ENCODE peak calls at places on chromosomes 11 and 22, in seven cellular contexts. U is mesenchymal stem cell, Y is neuronal stem cell, J is H1, W is mesendoderm, T is H9, E is trophoblast cell. H is an unnamed sample.
A peak's percentile ranks its signal among the peaks of the same experiment; 100 is the strongest.

GRCh38 chr11:8822476-8822875 is 88.5 kb upstream of the AKIP1 start:
- DNase-seq in U (no peak), Y (no peak), J (no peak), W (peak; percentile 72), T (peak; percentile 47), E (no peak), H (no peak)

GRCh38 chr11:7579226-7579825 is 65.5 kb downstream of the PPFIBP2 start:
- DNase-seq in U (peak; percentile 74), Y (no peak), J (no peak), W (no peak), T (no peak), E (peak; percentile 77), H (peak; percentile 57)

GRCh38 chr22:19038164-19038546 is 84.1 kb downstream of the DGCR2 start:
- DNase-seq in U (no peak), Y (no peak), J (no peak), W (no peak), T (peak; percentile 19), E (no peak), H (no peak)

GRCh38 chr11:57073121-57073520 is 84.4 kb downstream of the OR5AK2 start:
- DNase-seq in U (peak; percentile 12), Y (no peak), J (no peak), W (no peak), T (no peak), E (peak; percentile 31), H (peak; percentile 8)

GRCh38 chr11:28763876-28764275 is 655.7 kb downstream of the METTL15 start:
- DNase-seq in U (no peak), Y (no peak), J (no peak), W (no peak), T (no peak), E (no peak), H (peak; percentile 25)

GRCh38 chr11:34599406-34599901 is 21.4 kb upstream of the EHF start:
- DNase-seq in U (peak; percentile 24), Y (no peak), J (no peak), W (no peak), T (no peak), E (no peak), H (peak; percentile 79)

GRCh38 chr11:468493-468892 is 18.4 kb downstream of the PTDSS2 start:
- DNase-seq in U (no peak), Y (no peak), J (no peak), W (no peak), T (no peak), E (no peak), H (no peak)

GRCh38 chr11:27234961-27235360 is 128.1 kb downstream of the CCDC34 start:
- DNase-seq in U (no peak), Y (no peak), J (no peak), W (no peak), T (no peak), E (no peak), H (no peak)

GRCh38 chr22:29167032-29167911 is 38.4 kb upstream of the EMID1 start:
- DNase-seq in U (no peak), Y (no peak), J (no peak), W (no peak), T (no peak), E (peak; percentile 3), H (no peak)

GRCh38 chr11:112863304-112863703 is 97.9 kb upstream of the NCAM1 start:
- DNase-seq in U (no peak), Y (no peak), J (no peak), W (no peak), T (no peak), E (no peak), H (no peak)

GRCh38 chr11:123166095-123166559 is 28.9 kb downstream of the CLMP start:
- DNase-seq in U (peak; percentile 96), Y (peak; percentile 29), J (peak; percentile 88), W (peak; percentile 97), T (peak; percentile 80), E (peak; percentile 45), H (peak; percentile 97)

GRCh38 chr22:30411780-30412179 is 13.8 kb upstream of the MTFP1 start:
- DNase-seq in U (no peak), Y (no peak), J (no peak), W (no peak), T (no peak), E (no peak), H (no peak)

GRCh38 chr11:111775024-111775710 is 9.0 kb upstream of the PPP2R1B start:
- DNase-seq in U (no peak), Y (no peak), J (no peak), W (no peak), T (no peak), E (no peak), H (peak; percentile 50)

GRCh38 chr11:46972343-46972742 is 35.8 kb downstream of the CSTPP1 start:
- DNase-seq in U (no peak), Y (no peak), J (no peak), W (no peak), T (no peak), E (no peak), H (no peak)

GRCh38 chr11:120867531-120867930 is 156.4 kb upstream of the TBCEL start:
- DNase-seq in U (no peak), Y (no peak), J (no peak), W (peak; percentile 77), T (peak; percentile 83), E (peak; percentile 84), H (no peak)

GRCh38 chr11:35682230-35683195 is 19.9 kb downstream of the TRIM44 start:
- DNase-seq in U (no peak), Y (no peak), J (no peak), W (peak; percentile 20), T (no peak), E (no peak), H (no peak)

GRCh38 chr11:93288767-93289166 is 41.8 kb upstream of the DEUP1 start:
- DNase-seq in U (no peak), Y (no peak), J (no peak), W (no peak), T (no peak), E (no peak), H (no peak)

GRCh38 chr22:35554297-35554845 is 13.7 kb downstream of the RASD2 start:
- DNase-seq in U (no peak), Y (no peak), J (no peak), W (no peak), T (no peak), E (no peak), H (no peak)

GRCh38 chr11:45665206-45665932 is at the start of gene CHST1:
- DNase-seq in U (peak; percentile 40), Y (no peak), J (peak; percentile 64), W (no peak), T (peak; percentile 51), E (no peak), H (no peak)

GRCh38 chr22:37229012-37229804 is 14.9 kb downstream of the RAC2 start:
- DNase-seq in U (peak; percentile 87), Y (no peak), J (no peak), W (no peak), T (no peak), E (no peak), H (peak; percentile 87)
- H3K23ac ChIP-seq in U (no peak overlapping the region), Y (peak overlapping the region; percentile 77), J (no peak overlapping the region), W (no peak overlapping the region), T (no peak overlapping the region), E (no peak overlapping the region), H (peak overlapping the region; percentile 7)

DNA sequence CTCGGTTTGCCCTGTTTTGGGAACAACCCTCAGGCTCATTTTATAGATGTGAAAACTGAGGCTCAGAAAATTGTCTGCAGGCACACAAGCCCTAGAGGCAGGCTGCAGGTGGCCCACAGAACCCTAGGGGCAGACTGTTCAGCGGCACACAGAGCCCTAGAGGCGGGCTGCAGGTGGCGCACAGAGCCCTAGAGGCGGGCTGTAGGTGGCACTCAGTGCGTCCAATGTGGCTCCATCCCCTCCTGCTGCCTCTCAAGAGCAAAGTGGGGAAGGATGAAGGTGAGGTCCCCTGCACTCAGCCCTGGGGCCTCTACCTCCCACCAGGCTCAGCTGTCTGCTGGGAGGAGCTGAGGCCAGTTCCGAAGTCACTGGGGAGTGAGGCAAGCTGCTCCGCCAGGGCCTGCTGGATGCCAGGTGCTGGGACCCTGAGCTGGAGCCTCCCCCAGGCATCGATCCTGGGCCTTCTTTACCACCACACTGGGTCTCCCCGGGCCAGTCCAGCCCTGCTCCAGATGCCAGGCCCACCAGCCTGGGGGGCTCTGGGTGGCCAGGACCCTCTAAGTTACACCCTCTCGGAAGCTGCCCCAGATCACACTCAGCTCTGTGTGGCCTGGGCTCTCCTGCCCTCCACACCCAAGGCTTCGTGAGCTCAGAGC is 2.3 kb downstream of the ACY3 start:
- DNase-seq in U (no peak), Y (no peak), J (peak; percentile 64), W (peak; percentile 71), T (peak; percentile 82), E (peak; percentile 26), H (no peak)
- H3K27ac ChIP-seq in U (no peak overlapping the region), Y (no peak overlapping the region), J (no peak overlapping the region), W (no peak overlapping the region), T (no peak overlapping the region), E (no peak overlapping the region), H (no peak overlapping the region)

GRCh38 chr11:69799582-69799981 is 19.6 kb downstream of the FGF3 start:
- DNase-seq in U (peak; percentile 36), Y (no peak), J (no peak), W (peak; percentile 88), T (peak; percentile 62), E (peak; percentile 30), H (peak; percentile 7)

GRCh38 chr11:69803604-69804218 is 15.5 kb downstream of the FGF3 start:
- DNase-seq in U (no peak), Y (no peak), J (no peak), W (no peak), T (no peak), E (no peak), H (no peak)

GRCh38 chr11:69800278-69800677 is 18.9 kb downstream of the FGF3 start:
- DNase-seq in U (no peak), Y (no peak), J (no peak), W (no peak), T (no peak), E (no peak), H (no peak)

GRCh38 chr11:69803022-69803421 is 16.2 kb downstream of the FGF3 start:
- DNase-seq in U (no peak), Y (no peak), J (no peak), W (no peak), T (no peak), E (no peak), H (no peak)

DNA sequence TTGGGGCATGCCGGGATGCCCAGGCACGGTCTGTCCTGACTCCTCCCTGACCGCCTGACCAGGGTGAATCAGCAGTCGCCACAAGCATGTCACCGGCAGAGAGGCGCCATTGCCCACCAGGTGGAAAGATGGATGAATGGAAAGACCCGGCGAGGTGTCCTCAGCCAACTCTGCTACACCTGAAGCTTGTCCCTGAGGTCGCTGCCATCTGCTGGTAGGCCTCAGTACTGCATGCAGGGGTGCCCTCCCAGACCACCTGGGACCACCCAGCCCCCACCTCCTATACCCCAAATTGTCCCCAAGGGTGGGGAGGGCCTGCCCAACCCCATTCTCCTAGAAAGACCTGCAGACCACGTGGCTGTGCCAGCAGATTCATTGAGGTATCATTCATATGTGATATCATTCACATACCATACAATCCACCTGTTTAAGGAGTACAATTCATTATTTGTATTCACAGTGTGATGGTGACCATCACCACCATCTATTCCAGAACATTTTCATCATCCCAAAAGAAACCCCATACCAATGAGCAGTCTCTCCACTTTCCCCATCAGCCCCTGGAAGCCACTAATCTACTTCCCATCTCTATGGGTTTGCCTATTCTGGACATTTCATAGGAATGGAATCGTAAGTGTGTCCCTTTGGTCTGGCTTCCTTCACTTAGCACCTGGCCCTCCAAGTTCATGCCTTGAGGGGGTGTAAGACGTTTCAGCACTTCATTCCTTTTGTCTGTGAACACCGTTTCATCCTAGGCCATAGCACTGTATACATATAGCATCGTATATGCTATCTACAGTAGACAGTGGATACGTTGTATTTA is 17.5 kb downstream of the FGF3 start:
- DNase-seq in U (peak; percentile 11), Y (peak; percentile 47), J (peak; percentile 96), W (peak; percentile 86), T (peak; percentile 88), E (peak; percentile 57), H (no peak)
- H3K23ac ChIP-seq in U (no peak overlapping the region), Y (peak overlapping the region; percentile 38), J (no peak overlapping the region), W (no peak overlapping the region), T (no peak overlapping the region), E (no peak overlapping the region), H (no peak overlapping the region)

GRCh38 chr22:41681616-41682015 is 7.1 kb downstream of the SNU13 start:
- DNase-seq in U (no peak), Y (no peak), J (no peak), W (no peak), T (no peak), E (no peak), H (no peak)
- H3K27ac ChIP-seq in U (no peak overlapping the region), Y (no peak overlapping the region), J (no peak overlapping the region), W (no peak overlapping the region), T (no peak overlapping the region), E (no peak overlapping the region), H (no peak overlapping the region)